ENCODE peak calls at places on chromosomes 5 and 9, in seven cellular contexts. One of them, this sample, is unnamed.

GRCh38 chr5:74578356-74579044 is 62.0 kb downstream of the ENC1 start:
- ATAC-seq in PC-3: no peak
- ATAC-seq in naive B cell: no peak
- ATAC-seq in psoas muscle: no peak
- ATAC-seq in T-helper 17 cell: peak; percentile 50
- ATAC-seq in activated CD4-positive, CD25-positive, alpha-beta regulatory T cell treated with anti-CD3 and anti-CD28 coated beads, Interleukin-2, amount 50 U/mL, for 24 hours: no peak
- ATAC-seq in A549: no peak
- ATAC-seq in this sample: no peak

GRCh38 chr9:20031836-20032235 is 243.0 kb upstream of the SLC24A2 start:
- ATAC-seq in A549: no peak
- ATAC-seq in T-helper 17 cell: no peak
- ATAC-seq in PC-3: no peak
- ATAC-seq in naive B cell: no peak
- ATAC-seq in activated CD4-positive, CD25-positive, alpha-beta regulatory T cell treated with anti-CD3 and anti-CD28 coated beads, Interleukin-2, amount 50 U/mL, for 24 hours: no peak
- ATAC-seq in psoas muscle: no peak
- ATAC-seq in this sample: no peak

GRCh38 chr5:10300246-10300645 is 7.5 kb downstream of the CMBL start:
- ATAC-seq in activated CD4-positive, CD25-positive, alpha-beta regulatory T cell treated with anti-CD3 and anti-CD28 coated beads, Interleukin-2, amount 50 U/mL, for 24 hours: no peak
- ATAC-seq in PC-3: no peak
- ATAC-seq in naive B cell: no peak
- ATAC-seq in T-helper 17 cell: no peak
- ATAC-seq in A549: no peak
- ATAC-seq in psoas muscle: no peak
- ATAC-seq in this sample: no peak

GRCh38 chr5:68795190-68795589 is 298.6 kb upstream of the SLC30A5 start:
- ATAC-seq in psoas muscle: no peak
- ATAC-seq in T-helper 17 cell: no peak
- ATAC-seq in PC-3: no peak
- ATAC-seq in naive B cell: no peak
- ATAC-seq in A549: no peak
- ATAC-seq in activated CD4-positive, CD25-positive, alpha-beta regulatory T cell treated with anti-CD3 and anti-CD28 coated beads, Interleukin-2, amount 50 U/mL, for 24 hours: no peak
- ATAC-seq in this sample: no peak

GRCh38 chr9:127489471-127490115 is 38.3 kb downstream of the LRSAM1 start:
- ATAC-seq in activated CD4-positive, CD25-positive, alpha-beta regulatory T cell treated with anti-CD3 and anti-CD28 coated beads, Interleukin-2, amount 50 U/mL, for 24 hours: no peak
- ATAC-seq in psoas muscle: no peak
- ATAC-seq in T-helper 17 cell: no peak
- ATAC-seq in A549: peak; percentile 60
- ATAC-seq in naive B cell: no peak
- ATAC-seq in PC-3: no peak
- ATAC-seq in this sample: peak; percentile 38

GRCh38 chr9:121307976-121308375 is 40.0 kb downstream of the GSN start:
- ATAC-seq in T-helper 17 cell: no peak
- ATAC-seq in PC-3: no peak
- ATAC-seq in naive B cell: no peak
- ATAC-seq in activated CD4-positive, CD25-positive, alpha-beta regulatory T cell treated with anti-CD3 and anti-CD28 coated beads, Interleukin-2, amount 50 U/mL, for 24 hours: no peak
- ATAC-seq in A549: no peak
- ATAC-seq in psoas muscle: no peak
- ATAC-seq in this sample: no peak

GRCh38 chr5:78887384-78888118 is 97.6 kb downstream of the ARSB start:
- ATAC-seq in T-helper 17 cell: no peak
- ATAC-seq in psoas muscle: no peak
- ATAC-seq in A549: no peak
- ATAC-seq in PC-3: no peak
- ATAC-seq in naive B cell: peak; percentile 99
- ATAC-seq in activated CD4-positive, CD25-positive, alpha-beta regulatory T cell treated with anti-CD3 and anti-CD28 coated beads, Interleukin-2, amount 50 U/mL, for 24 hours: peak; percentile 56
- ATAC-seq in this sample: no peak

GRCh38 chr5:1564182-1564748 is 40.5 kb upstream of the LPCAT1 start:
- ATAC-seq in activated CD4-positive, CD25-positive, alpha-beta regulatory T cell treated with anti-CD3 and anti-CD28 coated beads, Interleukin-2, amount 50 U/mL, for 24 hours: no peak
- ATAC-seq in T-helper 17 cell: peak; percentile 55
- ATAC-seq in naive B cell: no peak
- ATAC-seq in A549: peak; percentile 38
- ATAC-seq in PC-3: peak; percentile 86
- ATAC-seq in psoas muscle: no peak
- ATAC-seq in this sample: peak; percentile 51

GRCh38 chr5:141908796-141909195 is 14.9 kb upstream of the DELE1 start:
- ATAC-seq in T-helper 17 cell: no peak
- ATAC-seq in A549: no peak
- ATAC-seq in psoas muscle: no peak
- ATAC-seq in activated CD4-positive, CD25-positive, alpha-beta regulatory T cell treated with anti-CD3 and anti-CD28 coated beads, Interleukin-2, amount 50 U/mL, for 24 hours: no peak
- ATAC-seq in naive B cell: no peak
- ATAC-seq in PC-3: peak; percentile 64
- ATAC-seq in this sample: no peak

GRCh38 chr9:117926031-117926655 is 221.9 kb downstream of the TLR4 start:
- ATAC-seq in activated CD4-positive, CD25-positive, alpha-beta regulatory T cell treated with anti-CD3 and anti-CD28 coated beads, Interleukin-2, amount 50 U/mL, for 24 hours: no peak
- ATAC-seq in PC-3: no peak
- ATAC-seq in naive B cell: no peak
- ATAC-seq in T-helper 17 cell: no peak
- ATAC-seq in A549: no peak
- ATAC-seq in psoas muscle: no peak
- ATAC-seq in this sample: no peak

GRCh38 chr5:166625210-166625865 is 1666.1 kb upstream of the WWC1 start:
- ATAC-seq in naive B cell: no peak
- ATAC-seq in A549: no peak
- ATAC-seq in activated CD4-positive, CD25-positive, alpha-beta regulatory T cell treated with anti-CD3 and anti-CD28 coated beads, Interleukin-2, amount 50 U/mL, for 24 hours: no peak
- ATAC-seq in PC-3: no peak
- ATAC-seq in T-helper 17 cell: no peak
- ATAC-seq in psoas muscle: no peak
- ATAC-seq in this sample: no peak

GRCh38 chr9:92590386-92590785 is 54.6 kb upstream of the ECM2 start:
- ATAC-seq in T-helper 17 cell: no peak
- ATAC-seq in psoas muscle: no peak
- ATAC-seq in A549: no peak
- ATAC-seq in activated CD4-positive, CD25-positive, alpha-beta regulatory T cell treated with anti-CD3 and anti-CD28 coated beads, Interleukin-2, amount 50 U/mL, for 24 hours: no peak
- ATAC-seq in naive B cell: no peak
- ATAC-seq in PC-3: no peak
- ATAC-seq in this sample: no peak

GRCh38 chr9:9592104-9592503 is 1020.7 kb downstream of the PTPRD start:
- ATAC-seq in T-helper 17 cell: no peak
- ATAC-seq in naive B cell: no peak
- ATAC-seq in psoas muscle: no peak
- ATAC-seq in A549: no peak
- ATAC-seq in PC-3: no peak
- ATAC-seq in activated CD4-positive, CD25-positive, alpha-beta regulatory T cell treated with anti-CD3 and anti-CD28 coated beads, Interleukin-2, amount 50 U/mL, for 24 hours: no peak
- ATAC-seq in this sample: no peak

This sample was measured in SK-N-SH treated with all-trans-retinoic acid at 6 μM for 48 hours.